ENCODE peak calls at places on chromosome 4, in nine cellular contexts. One of them, this sample, is unnamed.
A peak's percentile ranks its signal among the peaks of the same experiment; 100 is the strongest.

GRCh38 chr4:145521282-145521681 is 39.6 kb downstream of the SMAD1 start:
- DNase-seq in stomach: no peak
- DNase-seq in heart left ventricle: no peak
- DNase-seq in prostate gland: no peak
- DNase-seq in tibial nerve: no peak
- DNase-seq in HepG2: no peak
- DNase-seq in HCT116: no peak
- DNase-seq in A549: no peak
- DNase-seq in IMR-90: no peak
- DNase-seq in this sample: no peak

GRCh38 chr4:138909605-138910004 is 106.0 kb upstream of the NOCT start:
- DNase-seq in HCT116: no peak
- DNase-seq in IMR-90: no peak
- DNase-seq in stomach: no peak
- DNase-seq in heart left ventricle: no peak
- DNase-seq in A549: no peak
- DNase-seq in tibial nerve: no peak
- DNase-seq in prostate gland: no peak
- DNase-seq in HepG2: no peak
- DNase-seq in this sample: no peak

GRCh38 chr4:15488658-15489470 is 19.2 kb downstream of the CC2D2A start:
- DNase-seq in stomach: no peak
- DNase-seq in A549: no peak
- DNase-seq in tibial nerve: no peak
- DNase-seq in prostate gland: no peak
- DNase-seq in IMR-90: peak; percentile 95
- DNase-seq in heart left ventricle: no peak
- DNase-seq in HepG2: no peak
- DNase-seq in HCT116: no peak
- DNase-seq in this sample: no peak

GRCh38 chr4:173057442-173057841 is 111.2 kb upstream of the GALNT7 start:
- DNase-seq in HepG2: no peak
- DNase-seq in A549: no peak
- DNase-seq in HCT116: no peak
- DNase-seq in stomach: no peak
- DNase-seq in prostate gland: no peak
- DNase-seq in IMR-90: peak; percentile 10
- DNase-seq in tibial nerve: no peak
- DNase-seq in heart left ventricle: no peak
- DNase-seq in this sample: no peak

GRCh38 chr4:125693233-125693632 is 378.5 kb downstream of the FAT4 start:
- DNase-seq in prostate gland: no peak
- DNase-seq in HepG2: no peak
- DNase-seq in IMR-90: no peak
- DNase-seq in HCT116: no peak
- DNase-seq in heart left ventricle: no peak
- DNase-seq in stomach: no peak
- DNase-seq in A549: no peak
- DNase-seq in tibial nerve: no peak
- DNase-seq in this sample: no peak

GRCh38 chr4:53589511-53589910 is 1.8 kb downstream of the LNX1 start:
- DNase-seq in HepG2: no peak
- DNase-seq in heart left ventricle: no peak
- DNase-seq in IMR-90: no peak
- DNase-seq in tibial nerve: no peak
- DNase-seq in prostate gland: no peak
- DNase-seq in HCT116: no peak
- DNase-seq in A549: no peak
- DNase-seq in stomach: no peak
- DNase-seq in this sample: no peak

GRCh38 chr4:7649741-7650531 is 215.2 kb upstream of the PSAPL1 start:
- DNase-seq in IMR-90: peak; percentile 95
- DNase-seq in HCT116: peak; percentile 7
- DNase-seq in A549: no peak
- DNase-seq in stomach: no peak
- DNase-seq in prostate gland: no peak
- DNase-seq in tibial nerve: no peak
- DNase-seq in HepG2: no peak
- DNase-seq in heart left ventricle: no peak
- DNase-seq in this sample: no peak

GRCh38 chr4:164977243-164978164 is at the start of gene TRIM61:
- DNase-seq in tibial nerve: no peak
- DNase-seq in stomach: no peak
- DNase-seq in HepG2: no peak
- DNase-seq in A549: no peak
- DNase-seq in prostate gland: no peak
- DNase-seq in IMR-90: peak; percentile 54
- DNase-seq in heart left ventricle: peak; percentile 73
- DNase-seq in HCT116: no peak
- DNase-seq in this sample: peak; percentile 77

GRCh38 chr4:158033416-158033863 is 139.4 kb downstream of the GASK1B start:
- DNase-seq in HCT116: no peak
- DNase-seq in IMR-90: peak; percentile 61
- DNase-seq in prostate gland: no peak
- DNase-seq in HepG2: peak; percentile 19
- DNase-seq in tibial nerve: no peak
- DNase-seq in heart left ventricle: no peak
- DNase-seq in A549: peak; percentile 7
- DNase-seq in stomach: no peak
- DNase-seq in this sample: no peak

GRCh38 chr4:127479031-127479622 is 153.6 kb upstream of the INTU start:
- DNase-seq in heart left ventricle: no peak
- DNase-seq in tibial nerve: no peak
- DNase-seq in prostate gland: no peak
- DNase-seq in HepG2: peak; percentile 5
- DNase-seq in HCT116: peak; percentile 39
- DNase-seq in A549: peak; percentile 50
- DNase-seq in stomach: no peak
- DNase-seq in IMR-90: peak; percentile 52
- DNase-seq in this sample: no peak

GRCh38 chr4:162154862-162155540 is 8.8 kb downstream of the FSTL5 start:
- DNase-seq in stomach: no peak
- DNase-seq in IMR-90: no peak
- DNase-seq in tibial nerve: no peak
- DNase-seq in HepG2: no peak
- DNase-seq in prostate gland: no peak
- DNase-seq in heart left ventricle: no peak
- DNase-seq in A549: no peak
- DNase-seq in HCT116: no peak
- DNase-seq in this sample: no peak

GRCh38 chr4:185863946-185864345 is 52.0 kb upstream of the SORBS2 start:
- DNase-seq in IMR-90: no peak
- DNase-seq in A549: no peak
- DNase-seq in HepG2: no peak
- DNase-seq in stomach: no peak
- DNase-seq in HCT116: no peak
- DNase-seq in heart left ventricle: no peak
- DNase-seq in tibial nerve: no peak
- DNase-seq in prostate gland: no peak
- DNase-seq in this sample: no peak

GRCh38 chr4:87975466-87975865 is at the start of gene SPP1:
- DNase-seq in stomach: no peak
- DNase-seq in A549: peak; percentile 76
- DNase-seq in prostate gland: no peak
- DNase-seq in heart left ventricle: no peak
- DNase-seq in HepG2: peak; percentile 66
- DNase-seq in tibial nerve: no peak
- DNase-seq in HCT116: no peak
- DNase-seq in IMR-90: peak; percentile 13
- DNase-seq in this sample: no peak
- H3K27ac ChIP-seq in stomach: no peak within 1 kb of the TSS
- H3K27ac ChIP-seq in A549: peak within 1 kb of the TSS; percentile 82
- H3K27ac ChIP-seq in prostate gland: no peak within 1 kb of the TSS
- H3K27ac ChIP-seq in heart left ventricle: no peak within 1 kb of the TSS
- H3K27ac ChIP-seq in HepG2: peak within 1 kb of the TSS; percentile 46
- H3K27ac ChIP-seq in tibial nerve: peak within 1 kb of the TSS; percentile 76
- H3K27ac ChIP-seq in HCT116: no peak within 1 kb of the TSS
- H3K27ac ChIP-seq in IMR-90: no peak within 1 kb of the TSS
- H3K27ac ChIP-seq in this sample: no peak within 1 kb of the TSS

GRCh38 chr4:105896984-105897760 is 1.9 kb downstream of the NPNT start:
- DNase-seq in stomach: no peak
- DNase-seq in IMR-90: no peak
- DNase-seq in prostate gland: no peak
- DNase-seq in A549: no peak
- DNase-seq in HCT116: no peak
- DNase-seq in HepG2: no peak
- DNase-seq in heart left ventricle: no peak
- DNase-seq in tibial nerve: no peak
- DNase-seq in this sample: no peak

GRCh38 chr4:105895609-105896460 is 564 bp downstream of the NPNT start:
- DNase-seq in IMR-90: no peak
- DNase-seq in heart left ventricle: peak; percentile 32
- DNase-seq in stomach: no peak
- DNase-seq in tibial nerve: no peak
- DNase-seq in HepG2: no peak
- DNase-seq in A549: no peak
- DNase-seq in prostate gland: peak; percentile 67
- DNase-seq in HCT116: no peak
- DNase-seq in this sample: no peak

GRCh38 chr4:105896461-105896939 is 1.2 kb downstream of the NPNT start:
- DNase-seq in prostate gland: no peak
- DNase-seq in tibial nerve: no peak
- DNase-seq in heart left ventricle: no peak
- DNase-seq in HepG2: no peak
- DNase-seq in A549: no peak
- DNase-seq in stomach: no peak
- DNase-seq in HCT116: no peak
- DNase-seq in IMR-90: no peak
- DNase-seq in this sample: no peak

GRCh38 chr4:105894570-105895323 is 524 bp upstream of the NPNT start:
- DNase-seq in IMR-90: no peak
- DNase-seq in prostate gland: peak; percentile 48
- DNase-seq in tibial nerve: no peak
- DNase-seq in A549: no peak
- DNase-seq in heart left ventricle: no peak
- DNase-seq in HepG2: no peak
- DNase-seq in HCT116: peak; percentile 36
- DNase-seq in stomach: no peak
- DNase-seq in this sample: no peak

GRCh38 chr4:105895324-105895608 is at the start of gene NPNT:
- DNase-seq in stomach: no peak
- DNase-seq in tibial nerve: no peak
- DNase-seq in A549: no peak
- DNase-seq in heart left ventricle: peak; percentile 24
- DNase-seq in HepG2: no peak
- DNase-seq in IMR-90: no peak
- DNase-seq in HCT116: no peak
- DNase-seq in prostate gland: no peak
- DNase-seq in this sample: no peak
- TF ChIP-seq POLR2A in stomach: no peak
- TF ChIP-seq POLR2A in tibial nerve: peak; percentile 22
- TF ChIP-seq POLR2A in A549: no peak
- TF ChIP-seq POLR2A in heart left ventricle: peak; percentile 23
- TF ChIP-seq POLR2A in HepG2: no peak
- TF ChIP-seq POLR2A in IMR-90: no peak
- TF ChIP-seq POLR2A in HCT116: no peak
- TF ChIP-seq POLR2A in prostate gland: peak; percentile 49
- TF ChIP-seq POLR2A in this sample: no peak

GRCh38 chr4:13893987-13894386 is 266.5 kb upstream of the BOD1L1 start:
- DNase-seq in HCT116: no peak
- DNase-seq in tibial nerve: no peak
- DNase-seq in heart left ventricle: no peak
- DNase-seq in prostate gland: no peak
- DNase-seq in A549: no peak
- DNase-seq in stomach: no peak
- DNase-seq in HepG2: no peak
- DNase-seq in IMR-90: no peak
- DNase-seq in this sample: no peak

GRCh38 chr4:13893221-13893620 is 265.7 kb upstream of the BOD1L1 start:
- DNase-seq in heart left ventricle: no peak
- DNase-seq in stomach: no peak
- DNase-seq in prostate gland: no peak
- DNase-seq in A549: no peak
- DNase-seq in HepG2: no peak
- DNase-seq in tibial nerve: no peak
- DNase-seq in IMR-90: peak; percentile 32
- DNase-seq in HCT116: no peak
- DNase-seq in this sample: no peak

GRCh38 chr4:13888112-13888511 is 260.6 kb upstream of the BOD1L1 start:
- DNase-seq in HepG2: no peak
- DNase-seq in stomach: no peak
- DNase-seq in IMR-90: peak; percentile 93
- DNase-seq in A549: peak; percentile 62
- DNase-seq in heart left ventricle: no peak
- DNase-seq in tibial nerve: no peak
- DNase-seq in prostate gland: no peak
- DNase-seq in HCT116: no peak
- DNase-seq in this sample: no peak

GRCh38 chr4:13892739-13893105 is 265.2 kb upstream of the BOD1L1 start:
- DNase-seq in stomach: no peak
- DNase-seq in heart left ventricle: no peak
- DNase-seq in prostate gland: no peak
- DNase-seq in HCT116: no peak
- DNase-seq in IMR-90: peak; percentile 65
- DNase-seq in tibial nerve: no peak
- DNase-seq in HepG2: no peak
- DNase-seq in A549: peak; percentile 70
- DNase-seq in this sample: no peak

DNA sequence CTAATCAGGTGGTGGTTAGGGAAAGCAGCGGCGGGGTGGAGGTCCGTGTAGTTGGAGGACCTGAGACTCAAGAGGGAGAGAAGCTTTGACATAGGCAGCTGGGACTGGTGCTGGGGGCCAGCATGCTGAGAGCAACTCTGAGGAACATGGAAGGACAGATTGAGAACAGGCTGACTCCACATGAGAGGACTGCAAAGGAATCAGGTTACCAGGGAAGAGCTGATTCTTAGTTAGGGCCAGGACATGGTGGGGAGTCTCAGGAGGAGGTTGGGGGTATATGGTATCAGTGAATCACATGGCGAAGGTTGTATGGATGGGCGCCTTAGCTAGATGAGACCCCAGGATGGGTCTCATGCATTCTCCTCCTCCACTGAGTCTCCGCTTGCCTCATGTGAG is 264.0 kb upstream of the BOD1L1 start:
- DNase-seq in stomach: no peak
- DNase-seq in heart left ventricle: no peak
- DNase-seq in A549: no peak
- DNase-seq in IMR-90: peak; percentile 71
- DNase-seq in HCT116: no peak
- DNase-seq in tibial nerve: no peak
- DNase-seq in HepG2: no peak
- DNase-seq in prostate gland: no peak
- DNase-seq in this sample: no peak
- H3K27ac ChIP-seq in stomach: no peak overlapping the region
- H3K27ac ChIP-seq in heart left ventricle: no peak overlapping the region
- H3K27ac ChIP-seq in A549: peak overlapping the region; percentile 99
- H3K27ac ChIP-seq in IMR-90: peak overlapping the region; percentile 89
- H3K27ac ChIP-seq in HCT116: no peak overlapping the region
- H3K27ac ChIP-seq in tibial nerve: peak overlapping the region; percentile 60
- H3K27ac ChIP-seq in HepG2: no peak overlapping the region
- H3K27ac ChIP-seq in prostate gland: no peak overlapping the region
- H3K27ac ChIP-seq in this sample: no peak overlapping the region

DNA sequence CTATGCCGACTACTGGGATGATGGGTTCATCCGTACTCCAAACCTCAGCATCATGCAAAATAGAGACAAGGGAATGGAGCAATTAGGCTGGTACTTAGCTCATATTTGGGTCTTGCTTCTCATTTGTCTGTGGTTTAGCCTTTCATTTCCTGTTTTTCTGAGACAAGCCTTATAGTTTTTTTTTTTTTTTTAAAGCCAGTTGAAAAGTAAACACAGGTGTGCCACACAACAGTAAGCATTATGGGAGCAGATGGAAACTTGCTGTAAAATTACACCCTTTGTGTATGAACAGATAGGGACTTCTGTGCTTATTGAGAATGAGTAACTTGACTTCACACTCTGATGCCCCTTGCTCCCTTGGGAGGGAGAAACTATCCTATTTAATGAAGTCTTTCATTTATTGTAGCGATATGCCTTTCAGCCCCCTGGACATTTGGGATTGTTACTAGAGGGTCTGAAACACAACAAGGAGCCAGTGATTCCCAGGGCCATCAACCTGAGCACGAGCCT is 13.7 kb downstream of the RASSF6 start:
- DNase-seq in tibial nerve: no peak
- DNase-seq in heart left ventricle: no peak
- DNase-seq in HCT116: no peak
- DNase-seq in prostate gland: no peak
- DNase-seq in IMR-90: no peak
- DNase-seq in A549: no peak
- DNase-seq in stomach: no peak
- DNase-seq in HepG2: no peak
- DNase-seq in this sample: no peak
- TF ChIP-seq POLR2A in tibial nerve: no peak
- TF ChIP-seq POLR2A in heart left ventricle: no peak
- TF ChIP-seq POLR2A in HCT116: no peak
- TF ChIP-seq POLR2A in prostate gland: no peak
- TF ChIP-seq POLR2A in IMR-90: no peak
- TF ChIP-seq POLR2A in A549: no peak
- TF ChIP-seq POLR2A in stomach: no peak
- TF ChIP-seq POLR2A in HepG2: no peak
- TF ChIP-seq POLR2A in this sample: no peak

This sample was measured in ovary.